ENCODE peak calls at places on chromosomes 11 and 22, in five cellular contexts. X, N, P, U and M are unnamed samples.

GRCh38 chr11:128687321-128687720 is 6.6 kb upstream of the FLI1 start:
- DNase-seq in X (no peak), P (no peak), U (no peak), N (peak; percentile 54), M (no peak)

GRCh38 chr22:32957093-32957835 is 100.9 kb downstream of the SYN3 start:
- DNase-seq in X (no peak), N (no peak), U (no peak), P (no peak), M (no peak)

GRCh38 chr11:102345923-102346322 is 1.1 kb upstream of the BIRC2 start:
- DNase-seq in U (no peak), X (no peak), P (peak; percentile 83), N (no peak), M (no peak)

GRCh38 chr22:31346255-31346732 is at the start of gene PATZ1:
- DNase-seq in N (no peak), P (peak; percentile 72), U (peak; percentile 86), X (peak; percentile 90), M (peak; percentile 86)

GRCh38 chr11:11605821-11606450 is 15.9 kb downstream of the GALNT18 start:
- DNase-seq in N (no peak), U (no peak), X (no peak), P (no peak), M (no peak)

GRCh38 chr11:119195680-119196079 is 10.4 kb downstream of the NHERF4 start:
- DNase-seq in X (no peak), P (peak; percentile 58), N (peak; percentile 69), U (no peak), M (no peak)

GRCh38 chr11:6006395-6006794 is 351 bp downstream of the OR56A4 start:
- DNase-seq in N (no peak), X (no peak), U (no peak), P (no peak), M (no peak)

GRCh38 chr22:33537059-33537458 is 383.2 kb downstream of the LARGE1 start:
- DNase-seq in X (no peak), U (no peak), P (no peak), N (no peak), M (no peak)

GRCh38 chr11:68107689-68108088 is 13.5 kb downstream of the CHKA start:
- DNase-seq in P (no peak), X (no peak), N (no peak), U (no peak), M (no peak)

GRCh38 chr22:41405588-41405987 is 23.8 kb downstream of the TEF start:
- DNase-seq in P (no peak), N (no peak), X (no peak), U (no peak), M (no peak)

GRCh38 chr11:45815747-45816146 is 10.8 kb downstream of the SLC35C1 start:
- DNase-seq in P (peak; percentile 18), X (no peak), N (no peak), U (no peak), M (no peak)

GRCh38 chr11:41579546-41579945 is 120.1 kb upstream of the LRRC4C start:
- DNase-seq in N (no peak), U (no peak), P (no peak), X (no peak), M (no peak)

GRCh38 chr11:114259551-114259983 is 36.6 kb upstream of the NNMT start:
- DNase-seq in X (no peak), N (no peak), U (peak; percentile 67), P (no peak), M (no peak)

GRCh38 chr11:1837171-1838076 is 1.4 kb upstream of the TNNI2 start:
- DNase-seq in P (peak; percentile 28), U (peak; percentile 90), N (peak; percentile 73), X (peak; percentile 88), M (peak; percentile 75)

GRCh38 chr22:32544953-32545558 is 70.4 kb downstream of the FBXO7 start:
- DNase-seq in X (no peak), U (no peak), N (no peak), P (peak; percentile 70), M (no peak)

GRCh38 chr11:111557425-111558111 is 17.0 kb downstream of the LAYN start:
- DNase-seq in U (no peak), N (no peak), X (no peak), P (peak; percentile 99), M (no peak)

GRCh38 chr11:118226781-118227180 is 2.0 kb upstream of the JAML start:
- DNase-seq in U (no peak), N (no peak), X (no peak), P (no peak), M (no peak)

GRCh38 chr11:86519064-86519911 is 144.6 kb downstream of the CCDC81 start:
- DNase-seq in X (no peak), P (peak; percentile 95), U (no peak), N (no peak), M (no peak)

GRCh38 chr11:17645190-17645970 is 74.0 kb upstream of the MYOD1 start:
- DNase-seq in X (no peak), P (no peak), N (no peak), U (no peak), M (no peak)

GRCh38 chr22:26550498-26551033 is 38.3 kb upstream of the TFIP11 start:
- DNase-seq in P (peak; percentile 98), U (peak; percentile 62), X (no peak), N (no peak), M (no peak)

GRCh38 chr22:27879923-27880322 is 39.1 kb downstream of the PITPNB start:
- DNase-seq in N (no peak), U (no peak), X (peak; percentile 53), P (peak; percentile 54), M (no peak)

GRCh38 chr11:56624661-56625110 is 10.0 kb upstream of the OR5M1 start:
- DNase-seq in X (peak; percentile 11), U (no peak), N (no peak), P (peak; percentile 34), M (no peak)

GRCh38 chr22:26431151-26431995 is 2.3 kb downstream of the ASPHD2 start:
- DNase-seq in P (no peak), U (no peak), X (no peak), N (no peak), M (no peak)

GRCh38 chr11:35145249-35145648 is 6.3 kb downstream of the CD44 start:
- DNase-seq in U (peak; percentile 55), P (peak; percentile 60), N (no peak), X (no peak), M (peak; percentile 15)

GRCh38 chr11:75204685-75205667 is 35.6 kb upstream of the TPBGL start:
- DNase-seq in P (peak; percentile 77), U (peak; percentile 92), X (peak; percentile 82), N (peak; percentile 93), M (peak; percentile 75)

GRCh38 chr22:33083212-33083611 is 25.0 kb upstream of the SYN3 start:
- DNase-seq in N (no peak), U (no peak), X (peak; percentile 52), P (no peak), M (no peak)

GRCh38 chr11:62444835-62445234 is 26.0 kb downstream of the SCGB1A1 start:
- DNase-seq in P (no peak), U (no peak), N (peak; percentile 51), X (no peak), M (no peak)

GRCh38 chr11:6319879-6320410 is 356 bp downstream of the CAVIN3 start:
- DNase-seq in X (no peak), P (peak; percentile 91), N (peak; percentile 73), U (peak; percentile 92), M (no peak)

GRCh38 chr22:20244744-20245576 is 23.2 kb downstream of the RTN4R start:
- DNase-seq in X (peak; percentile 30), U (no peak), P (no peak), N (no peak), M (peak; percentile 65)

GRCh38 chr11:120293038-120293800 is 31.9 kb upstream of the TLCD5 start:
- DNase-seq in N (no peak), X (no peak), P (no peak), U (no peak), M (no peak)

GRCh38 chr11:8206251-8207079 is 37.6 kb upstream of the RIC3 start:
- DNase-seq in X (no peak), N (no peak), P (no peak), U (no peak), M (no peak)

GRCh38 chr22:24145446-24146189 is 35.7 kb upstream of the SUSD2 start:
- DNase-seq in U (no peak), N (no peak), X (no peak), P (no peak), M (no peak)

DNA sequence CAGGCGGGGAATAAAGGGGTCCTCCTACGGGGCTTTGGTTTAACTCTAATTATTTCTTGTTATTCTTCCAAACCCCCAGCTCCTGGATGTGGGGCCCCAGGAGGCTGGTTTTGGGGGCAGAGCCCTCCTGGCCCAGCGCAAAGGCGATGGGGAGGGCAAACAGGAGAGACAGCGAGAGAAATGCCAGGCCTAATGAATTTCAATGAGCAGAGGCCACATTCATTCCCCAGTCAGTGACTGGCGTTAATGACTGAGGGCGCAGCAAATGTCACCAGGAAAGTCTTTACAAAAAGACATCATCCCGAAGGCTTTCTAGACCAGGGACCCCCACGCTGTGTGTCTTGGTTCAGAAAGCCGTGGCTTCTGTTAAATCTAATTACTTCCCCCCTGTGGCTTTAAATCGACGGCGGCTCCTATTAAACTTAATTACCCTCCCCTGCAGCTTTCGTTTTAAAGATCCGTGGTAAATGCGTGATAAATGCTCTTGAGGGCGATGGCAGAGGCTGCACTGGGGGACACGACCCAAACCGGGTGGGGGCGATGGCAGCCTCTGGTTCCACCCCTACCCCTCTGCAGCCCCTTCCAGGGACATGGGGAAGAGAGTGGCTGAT is 1.5 kb upstream of the FGF19 start:
- DNase-seq in U (no peak), N (no peak), P (no peak), X (no peak), M (no peak)
- H3K36me3 ChIP-seq in U (no peaks in the 10 kb centered on the region), N (no peaks in the 10 kb centered on the region), P (no peaks in the 10 kb centered on the region), X (no peaks in the 10 kb centered on the region), M (no peaks in the 10 kb centered on the region)

GRCh38 chr11:64909653-64910343 is 7.2 kb downstream of the ATG2A start:
- DNase-seq in N (no peak), U (no peak), P (no peak), X (no peak), M (no peak)
- H3K36me3 ChIP-seq in N (no peaks in the 10 kb centered on the region), U (peaks cover 98% of the 10 kb centered on the region), P (peaks cover 72% of the 10 kb centered on the region), X (peaks cover 71% of the 10 kb centered on the region), M (peaks cover 77% of the 10 kb centered on the region)

GRCh38 chr11:43399983-43400630 is 41.4 kb downstream of the TTC17 start:
- DNase-seq in X (no peak), N (no peak), U (no peak), P (peak; percentile 55), M (no peak)
- H3K36me3 ChIP-seq in X (peaks cover 89% of the 10 kb centered on the region), N (no peaks in the 10 kb centered on the region), U (peaks cover 99% of the 10 kb centered on the region), P (peaks cover 31% of the 10 kb centered on the region), M (peaks cover 64% of the 10 kb centered on the region)

GRCh38 chr22:17897411-17897810 is 123.1 kb upstream of the BID start:
- DNase-seq in N (no peak), P (no peak), X (no peak), U (no peak), M (no peak)
- H3K36me3 ChIP-seq in N (no peaks in the 10 kb centered on the region), P (peaks cover 39% of the 10 kb centered on the region), X (peaks cover 97% of the 10 kb centered on the region), U (peaks cover 78% of the 10 kb centered on the region), M (peaks cover 14% of the 10 kb centered on the region)